ENCODE peak calls at places on chromosomes 5 and 9, in five cellular contexts. U is HCT116; H is nephron progenitor cell; M is fibroblast of lung; Y is CD4-positive, alpha-beta memory T cell. B is an unnamed sample.

GRCh38 chr9:69252436-69252835 is 72.6 kb upstream of the ENTREP1 start:
- DNase-seq in U (no peak), H (no peak), M (no peak), Y (no peak), B (no peak)

GRCh38 chr5:58085800-58086199 is 374.1 kb downstream of the PLK2 start:
- DNase-seq in U (peak), H (no peak), M (peak), Y (no peak), B (no peak)

GRCh38 chr5:139835656-139836055 is 40.0 kb downstream of the PSD2 start:
- DNase-seq in U (no peak), H (peak), M (no peak), Y (no peak), B (no peak)

GRCh38 chr5:125043781-125044391 is 297.4 kb upstream of the ZNF608 start:
- DNase-seq in U (peak), H (no peak), M (peak), Y (no peak), B (no peak)

GRCh38 chr5:4196744-4197646 is 601.4 kb downstream of the IRX1 start:
- DNase-seq in U (no peak), H (no peak), M (no peak), Y (no peak), B (no peak)

GRCh38 chr9:15501179-15501578 is 9.6 kb downstream of the PSIP1 start:
- DNase-seq in U (no peak), H (no peak), M (peak), Y (no peak), B (no peak)

GRCh38 chr5:73826761-73827450 is 200.9 kb downstream of the ARHGEF28 start:
- DNase-seq in U (no peak), H (no peak), M (peak), Y (no peak), B (no peak)

GRCh38 chr5:15601274-15601673 is 101.3 kb downstream of the FBXL7 start:
- DNase-seq in U (no peak), H (no peak), M (peak), Y (no peak), B (no peak)

GRCh38 chr5:156147251-156147947 is 179.6 kb upstream of the SGCD start:
- DNase-seq in U (no peak), H (no peak), M (peak), Y (no peak), B (no peak)

GRCh38 chr5:39217365-39218281 is 1.7 kb downstream of the FYB1 start:
- DNase-seq in U (peak), H (peak), M (peak), Y (peak), B (peak)

GRCh38 chr5:80369521-80369920 is 38.3 kb upstream of the ZFYVE16 start:
- DNase-seq in U (no peak), H (no peak), M (no peak), Y (no peak), B (no peak)

GRCh38 chr5:74862221-74862620 is 4.0 kb downstream of the FAM169A start:
- DNase-seq in U (no peak), H (no peak), M (no peak), Y (no peak), B (no peak)

GRCh38 chr5:103207001-103207400 is 51.6 kb upstream of the MACIR start:
- DNase-seq in U (no peak), H (no peak), M (no peak), Y (no peak), B (no peak)

GRCh38 chr9:120733190-120733589 is 18.9 kb upstream of the MEGF9 start:
- DNase-seq in U (no peak), H (no peak), M (peak), Y (no peak), B (no peak)

GRCh38 chr5:6732634-6733410 is 19.6 kb downstream of the TENT4A start:
- DNase-seq in U (no peak), H (no peak), M (peak), Y (no peak), B (no peak)

GRCh38 chr5:57037355-57037754 is 85.4 kb upstream of the MIER3 start:
- DNase-seq in U (peak), H (no peak), M (no peak), Y (no peak), B (no peak)

GRCh38 chr9:122444366-122444765 is 33.4 kb downstream of the OR1J1 start:
- DNase-seq in U (no peak), H (no peak), M (peak), Y (no peak), B (no peak)

GRCh38 chr5:83718195-83718825 is 2.3 kb downstream of the HAPLN1 start:
- DNase-seq in U (peak), H (peak), M (peak), Y (peak), B (peak)

GRCh38 chr9:127128341-127129072 is 6.1 kb upstream of the ANGPTL2 start:
- DNase-seq in U (no peak), H (no peak), M (peak), Y (no peak), B (no peak)

GRCh38 chr5:126414874-126415502 is 8.2 kb upstream of the GRAMD2B start:
- DNase-seq in U (no peak), H (no peak), M (peak), Y (no peak), B (no peak)

GRCh38 chr5:77177576-77177975 is 32.9 kb upstream of the PDE8B start:
- DNase-seq in U (no peak), H (no peak), M (no peak), Y (no peak), B (no peak)

GRCh38 chr5:115432691-115433090 is 111.9 kb downstream of the FEM1C start:
- DNase-seq in U (no peak), H (no peak), M (peak), Y (no peak), B (no peak)